ENCODE peak calls at places on chromosomes 2 and 18, in six cellular contexts. X, C, W, G, I and E are unnamed samples.
A peak's percentile ranks its signal among the peaks of the same experiment; 100 is the strongest.

GRCh38 chr2:237540823-237541222 is 25.6 kb upstream of the PRLH start:
- DNase-seq in X (no peak), W (peak; percentile 57), I (no peak), C (peak; percentile 14), G (peak; percentile 94), E (no peak)

GRCh38 chr2:233857511-233858118 is 3.3 kb upstream of the HJURP start:
- DNase-seq in I (no peak), W (no peak), X (no peak), C (no peak), G (no peak), E (no peak)

GRCh38 chr2:180314086-180314485 is 307.0 kb upstream of the CWC22 start:
- DNase-seq in I (no peak), G (peak; percentile 53), X (no peak), C (no peak), W (no peak), E (no peak)

GRCh38 chr2:136255648-136256461 is 137.9 kb upstream of the CXCR4 start:
- DNase-seq in I (no peak), W (no peak), C (no peak), G (no peak), X (no peak), E (no peak)

GRCh38 chr18:67183398-67183797 is 333.1 kb downstream of the DSEL start:
- DNase-seq in X (no peak), I (no peak), W (no peak), G (no peak), C (no peak), E (no peak)

GRCh38 chr2:208830203-208830602 is 423.6 kb downstream of the PTH2R start:
- DNase-seq in W (no peak), G (no peak), C (no peak), I (no peak), X (no peak), E (no peak)

GRCh38 chr2:189210250-189211075 is 30.9 kb upstream of the COL5A2 start:
- DNase-seq in W (peak; percentile 15), I (no peak), G (peak; percentile 94), X (peak; percentile 37), C (peak; percentile 92), E (no peak)

GRCh38 chr2:12300019-12300602 is 416.6 kb upstream of the TRIB2 start:
- DNase-seq in G (peak; percentile 49), X (no peak), C (no peak), I (no peak), W (no peak), E (no peak)

GRCh38 chr2:41410011-41410410 is 637.8 kb upstream of the PKDCC start:
- DNase-seq in C (no peak), W (no peak), G (no peak), I (no peak), X (no peak), E (no peak)

GRCh38 chr2:16386000-16386399 is 279.6 kb downstream of the CYRIA start:
- DNase-seq in W (no peak), X (no peak), G (no peak), C (no peak), I (no peak), E (no peak)

GRCh38 chr2:134774786-134775641 is 56.2 kb upstream of the TMEM163 start:
- DNase-seq in G (peak; percentile 14), I (no peak), W (no peak), C (no peak), X (peak; percentile 70), E (no peak)

GRCh38 chr2:217585362-217585761 is 417.4 kb downstream of the TNS1 start:
- DNase-seq in W (no peak), G (no peak), I (no peak), C (no peak), X (no peak), E (no peak)

GRCh38 chr18:42931501-42931900 is 184.0 kb downstream of the RIT2 start:
- DNase-seq in C (peak; percentile 79), G (peak; percentile 4), I (no peak), X (no peak), W (no peak), E (no peak)

GRCh38 chr18:31424383-31424988 is 23.1 kb upstream of the DSG3 start:
- DNase-seq in C (peak; percentile 15), I (no peak), X (no peak), G (no peak), W (no peak), E (no peak)

GRCh38 chr2:229860334-229860733 is 61.5 kb downstream of the TRIP12 start:
- DNase-seq in G (no peak), X (no peak), C (no peak), I (no peak), W (no peak), E (no peak)

GRCh38 chr2:20012032-20012281 is 511 bp downstream of the MATN3 start:
- DNase-seq in W (no peak), G (no peak), I (no peak), X (no peak), C (no peak), E (no peak)

GRCh38 chr2:177645241-177645640 is 252.7 kb downstream of the AGPS start:
- DNase-seq in X (no peak), I (no peak), G (no peak), W (no peak), C (no peak), E (no peak)

GRCh38 chr18:48408727-48409590 is at the start of gene ZBTB7C:
- DNase-seq in G (peak; percentile 53), I (no peak), X (no peak), C (no peak), W (peak; percentile 33), E (peak; percentile 77)

GRCh38 chr2:195520671-195521155 is 136.3 kb upstream of the SLC39A10 start:
- DNase-seq in C (peak; percentile 94), G (peak; percentile 75), W (no peak), X (peak; percentile 69), I (no peak), E (no peak)

GRCh38 chr2:28621172-28622100 is 125.6 kb downstream of the PLB1 start:
- DNase-seq in C (peak; percentile 95), G (peak; percentile 97), I (peak; percentile 86), X (peak; percentile 98), W (peak; percentile 93), E (peak; percentile 82)

GRCh38 chr2:26850565-26850964 is 2.6 kb downstream of the DPYSL5 start:
- DNase-seq in C (no peak), X (no peak), G (no peak), W (no peak), I (no peak), E (no peak)
- H3K4me3 ChIP-seq in C (no peak overlapping the region), X (no peak overlapping the region), G (no peak overlapping the region), W (no peak overlapping the region), I (no peak overlapping the region), E (no peak overlapping the region)

GRCh38 chr18:46574740-46575108 is 82.3 kb downstream of the LOXHD1 start:
- DNase-seq in I (no peak), X (no peak), W (no peak), C (no peak), G (no peak), E (no peak)
- H3K4me3 ChIP-seq in I (no peak overlapping the region), X (no peak overlapping the region), W (no peak overlapping the region), C (no peak overlapping the region), G (no peak overlapping the region), E (no peak overlapping the region)

DNA sequence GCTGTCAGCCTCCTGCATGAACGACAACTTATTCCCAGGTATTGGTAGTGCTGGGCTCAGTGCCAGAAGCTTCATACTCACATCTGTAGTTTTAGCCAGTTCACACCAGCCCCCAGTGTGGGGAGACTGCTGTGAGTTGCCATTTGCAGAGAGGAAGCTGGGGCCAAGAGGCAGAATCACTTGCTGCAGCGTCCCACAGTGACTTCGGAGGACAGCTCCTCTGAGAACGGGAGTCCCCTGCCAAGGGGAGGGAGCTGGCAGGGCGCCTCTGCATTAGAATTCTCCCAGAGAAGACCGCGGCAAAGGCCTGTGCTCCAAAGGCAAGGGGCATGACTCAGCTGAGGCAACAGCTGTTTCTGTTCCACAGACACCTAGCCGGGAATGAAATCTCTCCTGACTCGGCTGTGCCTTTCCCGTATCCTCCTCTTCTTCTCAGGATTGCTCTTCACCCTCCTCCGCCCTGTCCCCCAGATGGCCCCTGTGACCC is 17.8 kb downstream of the MAL start:
- DNase-seq in X (no peak), W (peak; percentile 89), G (peak; percentile 88), C (peak; percentile 31), I (no peak), E (peak; percentile 92)
- H3K4me3 ChIP-seq in X (no peak overlapping the region), W (no peak overlapping the region), G (no peak overlapping the region), C (no peak overlapping the region), I (no peak overlapping the region), E (no peak overlapping the region)

GRCh38 chr18:23690505-23691068 is 1.3 kb downstream of the LAMA3 start:
- DNase-seq in W (no peak), C (no peak), G (peak; percentile 27), I (no peak), X (no peak), E (no peak)
- H3K4me3 ChIP-seq in W (no peak overlapping the region), C (no peak overlapping the region), G (peak overlapping the region; percentile 57), I (no peak overlapping the region), X (peak overlapping the region; percentile 67), E (no peak overlapping the region)

DNA sequence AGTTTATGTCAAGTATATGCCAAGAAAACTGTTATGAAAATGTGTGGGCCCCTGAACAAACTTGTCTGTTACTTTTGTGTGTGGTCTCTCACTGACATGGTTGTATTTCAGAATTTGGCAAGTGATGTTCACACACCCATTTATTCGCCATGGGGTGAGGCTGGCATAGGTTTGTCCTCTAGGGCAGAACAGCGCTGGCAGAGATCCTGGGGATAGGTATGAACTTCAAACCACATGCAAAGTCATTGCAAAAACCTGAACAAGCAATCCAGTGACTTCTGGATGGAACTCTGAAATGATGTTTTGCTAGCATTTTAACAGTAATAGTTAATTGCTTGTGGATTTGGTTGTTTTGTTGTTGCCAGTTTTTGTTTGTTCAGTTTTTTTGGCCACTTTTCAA is 78.4 kb downstream of the MDH1 start:
- DNase-seq in C (no peak), X (no peak), W (no peak), G (peak; percentile 40), I (no peak), E (no peak)
- H3K4me3 ChIP-seq in C (no peak overlapping the region), X (no peak overlapping the region), W (no peak overlapping the region), G (no peak overlapping the region), I (no peak overlapping the region), E (no peak overlapping the region)